ENCODE peak calls at places on chromosomes 11 and 22, in ten cellular contexts. X is IMR-90, I is transverse colon, P is A549, N is heart left ventricle, E is body of pancreas, R is HepG2, F is K562, A is Peyer's patch, B is sigmoid colon. L is an unnamed sample.

GRCh38 chr11:122440783-122441701 is 214.5 kb upstream of the UBASH3B start:
- DNase-seq in I (peak; percentile 10), F (no peak), N (peak; percentile 58), A (no peak), E (peak; percentile 20), B (peak; percentile 68), R (no peak), X (no peak), P (peak; percentile 29), L (peak; percentile 50)

GRCh38 chr22:21590809-21591641 is 23.5 kb downstream of the UBE2L3 start:
- DNase-seq in A (no peak), I (no peak), E (no peak), B (no peak), P (no peak), N (no peak), F (no peak), X (no peak), R (no peak), L (no peak)

GRCh38 chr22:48316876-48317250 is 1510.8 kb downstream of the BRD1 start:
- DNase-seq in X (no peak), E (no peak), P (no peak), R (no peak), A (no peak), I (no peak), N (no peak), B (peak; percentile 37), F (no peak), L (no peak)

GRCh38 chr11:15204766-15205165 is 90.0 kb downstream of the INSC start:
- DNase-seq in P (no peak), I (no peak), R (no peak), A (no peak), N (no peak), B (no peak), X (no peak), E (no peak), F (no peak), L (no peak)

GRCh38 chr11:2919837-2920236 is 9.4 kb downstream of the PHLDA2 start:
- DNase-seq in X (no peak), A (no peak), F (no peak), R (no peak), N (no peak), E (no peak), I (no peak), P (no peak), B (no peak), L (no peak)

GRCh38 chr11:130272336-130272735 is 42.4 kb downstream of the ZBTB44 start:
- DNase-seq in F (no peak), E (no peak), A (no peak), R (no peak), X (no peak), I (no peak), N (no peak), P (no peak), B (no peak), L (no peak)

GRCh38 chr11:71947498-71947897 is 18.7 kb downstream of the RNF121 start:
- DNase-seq in B (no peak), R (peak; percentile 98), I (no peak), E (no peak), P (peak; percentile 52), N (no peak), A (no peak), F (no peak), X (no peak), L (no peak)

GRCh38 chr11:70073188-70073817 is 4.8 kb upstream of the ANO1 start:
- DNase-seq in N (no peak), B (peak; percentile 44), I (no peak), E (no peak), P (no peak), R (no peak), A (no peak), F (no peak), X (peak; percentile 86), L (no peak)

GRCh38 chr11:64882243-64882642 is 3.8 kb upstream of the EHD1 start:
- DNase-seq in N (no peak), A (no peak), F (no peak), R (no peak), P (no peak), X (no peak), B (no peak), E (no peak), I (no peak), L (no peak)

GRCh38 chr11:64880240-64881001 is 2.0 kb upstream of the EHD1 start:
- DNase-seq in I (no peak), N (no peak), B (no peak), X (no peak), P (no peak), E (no peak), R (no peak), F (no peak), A (no peak), L (peak; percentile 42)

GRCh38 chr11:64883575-64883974 is 5.2 kb upstream of the EHD1 start:
- DNase-seq in A (no peak), P (no peak), E (no peak), R (no peak), F (no peak), B (no peak), X (no peak), N (no peak), I (no peak), L (no peak)

GRCh38 chr11:64879226-64879900 is 942 bp upstream of the EHD1 start:
- DNase-seq in A (no peak), R (no peak), P (no peak), X (no peak), N (peak; percentile 59), B (no peak), I (peak; percentile 33), E (no peak), F (no peak), L (no peak)

DNA sequence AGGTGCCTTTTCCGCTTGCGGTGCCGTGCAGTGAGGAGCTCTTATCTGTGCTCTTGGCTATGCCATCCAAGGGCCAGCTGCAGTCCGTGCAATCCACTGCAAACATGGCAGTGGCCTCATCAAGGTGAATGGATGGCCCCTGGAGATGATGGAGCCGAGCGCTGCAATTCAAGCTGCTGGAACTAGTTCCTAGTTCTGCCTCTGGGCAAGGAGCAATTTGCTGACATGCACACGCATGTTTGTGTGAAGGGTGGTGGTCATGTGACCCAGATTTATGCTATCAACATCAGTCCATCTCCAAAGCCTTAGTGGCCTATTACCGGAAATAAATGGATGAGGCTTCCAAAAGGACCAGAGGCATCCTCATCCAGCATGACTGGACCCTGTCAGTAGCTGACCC is 3.1 kb upstream of the EHD1 start:
- DNase-seq in B (no peak), I (no peak), N (no peak), A (no peak), X (no peak), E (no peak), R (no peak), P (no peak), F (no peak), L (no peak)
- TF ChIP-seq POLR2A in B (no peak), I (no peak), N (no peak), A (no peak), X (no peak), E (no peak), R (no peak), P (no peak), F (no peak), L (no peak)

DNA sequence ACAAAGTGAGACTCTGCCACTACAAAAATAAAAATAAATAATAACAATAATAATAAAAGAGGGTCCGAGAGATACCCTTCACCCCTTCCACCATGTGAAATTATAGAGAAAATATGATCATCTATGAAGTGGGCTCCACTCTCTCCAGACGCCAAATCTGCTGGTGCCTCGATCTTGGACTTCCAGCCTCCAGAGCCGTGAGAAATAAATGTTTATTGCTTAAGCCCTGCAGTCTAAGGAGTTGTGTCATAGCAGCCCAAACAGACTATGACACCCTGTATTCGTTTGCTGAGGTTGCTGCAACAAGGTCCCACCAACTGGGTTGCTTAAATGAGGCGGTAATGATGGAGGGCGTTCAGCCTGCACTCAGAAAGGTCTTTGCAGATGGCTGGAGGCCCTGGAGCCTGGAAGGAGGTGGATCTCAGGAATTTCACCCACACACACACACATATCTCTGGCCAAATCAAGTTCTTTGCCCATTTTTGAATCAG is 7.6 kb upstream of the SEPTIN5 start:
- DNase-seq in F (no peak), B (peak; percentile 33), R (no peak), N (no peak), X (no peak), A (no peak), E (no peak), P (no peak), I (no peak), L (no peak)
- H3K4me1 ChIP-seq in F (peaks cover 3% of the 10 kb centered on the region), B (no peaks in the 10 kb centered on the region), R (peaks cover 17% of the 10 kb centered on the region), N (no peaks in the 10 kb centered on the region), X (no peaks in the 10 kb centered on the region), A (no peaks in the 10 kb centered on the region), E (no peaks in the 10 kb centered on the region), P (no peaks in the 10 kb centered on the region), I (no peaks in the 10 kb centered on the region), L (no peaks in the 10 kb centered on the region)

GRCh38 chr11:6617315-6617781 is 1.9 kb downstream of the TPP1 start:
- DNase-seq in E (no peak), F (no peak), X (no peak), P (no peak), N (no peak), B (peak; percentile 50), I (no peak), A (no peak), R (no peak), L (no peak)

GRCh38 chr11:6618117-6619020 is 853 bp downstream of the TPP1 start:
- DNase-seq in A (peak; percentile 82), I (peak; percentile 49), E (no peak), P (no peak), N (peak; percentile 70), X (peak; percentile 90), F (peak; percentile 77), B (peak; percentile 85), R (peak; percentile 44), L (peak; percentile 40)

GRCh38 chr11:6621711-6622211 is 2.5 kb upstream of the TPP1 start:
- DNase-seq in B (no peak), F (no peak), P (no peak), I (no peak), E (no peak), N (no peak), X (no peak), A (no peak), R (no peak), L (no peak)

GRCh38 chr11:6616596-6617250 is 2.5 kb downstream of the TPP1 start:
- DNase-seq in F (no peak), X (no peak), I (no peak), E (no peak), B (peak; percentile 67), A (no peak), R (no peak), N (no peak), P (no peak), L (no peak)

DNA sequence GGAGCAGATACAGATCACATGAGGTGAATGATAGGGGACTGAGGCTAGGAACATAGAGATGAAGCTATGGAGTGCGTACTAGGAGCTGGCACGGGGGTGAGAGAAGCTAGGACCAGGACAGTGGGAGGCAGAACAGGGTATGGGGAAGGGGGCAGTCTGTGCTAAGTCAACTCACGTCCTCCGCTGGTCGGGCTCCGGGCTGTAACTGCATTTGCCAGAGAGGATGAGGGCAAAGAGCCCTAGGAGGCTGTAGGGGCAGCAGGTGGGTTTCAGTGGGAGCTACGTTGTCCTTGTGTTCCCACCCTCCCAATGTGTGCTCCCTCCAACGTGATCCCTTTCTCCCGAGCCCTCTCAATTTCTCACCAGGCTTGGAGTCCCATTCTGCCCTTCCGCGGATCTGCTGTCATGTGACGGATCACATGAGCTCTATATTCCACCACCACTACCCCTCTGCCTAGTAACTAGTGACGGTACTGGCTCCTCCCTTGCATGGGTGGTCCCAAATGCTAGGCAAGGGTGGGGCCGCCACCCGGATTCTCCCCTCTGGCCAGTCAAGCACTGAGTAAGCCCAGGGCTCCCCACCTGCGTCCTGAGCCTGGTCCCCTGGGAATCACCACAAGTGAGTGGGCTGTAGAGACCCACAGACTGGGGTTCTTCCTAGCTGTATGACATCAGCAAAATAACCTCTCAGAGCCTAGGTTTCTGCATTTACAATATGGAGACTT is at the start of gene TPP1:
- DNase-seq in P (peak; percentile 94), R (peak; percentile 91), X (peak; percentile 94), E (peak; percentile 91), I (peak; percentile 95), N (peak; percentile 94), B (peak; percentile 98), A (peak; percentile 97), F (peak; percentile 93), L (peak; percentile 90)
- TF ChIP-seq POLR2A in P (peak; percentile 69), R (peak; percentile 88), X (peak; percentile 68), E (peak; percentile 79), I (peak; percentile 85), N (peak; percentile 74), B (peak; percentile 86), A (peak; percentile 78), F (peak; percentile 78), L (peak; percentile 85)

DNA sequence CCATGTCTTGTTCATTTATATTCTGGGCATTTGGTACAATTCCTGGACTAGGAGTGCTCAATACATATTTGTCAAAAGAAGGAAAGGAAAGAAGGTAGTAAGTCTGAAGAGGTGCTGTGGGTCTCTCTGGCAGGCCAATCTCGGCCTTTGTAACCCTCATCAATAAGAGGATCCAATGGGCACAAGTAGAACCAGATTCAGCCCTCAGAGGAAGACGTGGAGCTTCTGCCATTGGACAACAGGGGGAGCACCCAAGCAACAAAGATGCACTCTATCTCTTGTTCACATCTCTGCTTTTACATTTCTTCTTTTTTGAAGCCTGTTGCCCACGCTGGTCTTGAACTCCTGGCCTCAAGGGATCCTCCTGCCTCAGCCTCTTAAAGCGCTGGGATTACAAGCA is 2.2 kb upstream of the VPS11 start:
- DNase-seq in I (peak; percentile 20), A (no peak), F (peak; percentile 65), E (no peak), P (peak; percentile 52), R (peak; percentile 47), B (no peak), X (peak; percentile 40), N (no peak), L (no peak)
- H3K4me1 ChIP-seq in I (peaks cover 14% of the 10 kb centered on the region), A (peaks cover 12% of the 10 kb centered on the region), F (peaks cover 24% of the 10 kb centered on the region), E (peaks cover 66% of the 10 kb centered on the region), P (peaks cover 7% of the 10 kb centered on the region), R (peaks cover 25% of the 10 kb centered on the region), B (no peaks in the 10 kb centered on the region), X (peaks cover 9% of the 10 kb centered on the region), N (peaks cover 4% of the 10 kb centered on the region), L (peaks cover 12% of the 10 kb centered on the region)